ENCODE peak calls at places on chromosome 1, in five cellular contexts. Y is dermis microvascular lymphatic vessel endothelial cell, G is RWPE1, P is memory B cell, T is suprapubic skin. U is an unnamed sample.

GRCh38 chr1:151964510-151964909 is 29.1 kb downstream of the S100A10 start:
- DNase-seq in Y (no peak), G (no peak), P (no peak), T (no peak), U (no peak)

GRCh38 chr1:111754964-111755320 is 759 bp upstream of the DDX20 start:
- DNase-seq in Y (no peak), G (peak; percentile 57), P (no peak), T (no peak), U (peak; percentile 24)

GRCh38 chr1:16888806-16889178 is 7.0 kb upstream of the RNU1-2 start:
- DNase-seq in Y (no peak), G (peak; percentile 20), P (no peak), T (no peak), U (no peak)

GRCh38 chr1:99943238-99943794 is 26.5 kb upstream of the SLC35A3 start:
- DNase-seq in Y (no peak), G (no peak), P (no peak), T (no peak), U (no peak)

GRCh38 chr1:85091647-85092295 is 43.5 kb upstream of the MCOLN3 start:
- DNase-seq in Y (no peak), G (no peak), P (no peak), T (no peak), U (no peak)

GRCh38 chr1:201266774-201267173 is 16.5 kb upstream of the PKP1 start:
- DNase-seq in Y (no peak), G (peak; percentile 95), P (no peak), T (peak; percentile 40), U (no peak)

GRCh38 chr1:51669191-51669590 is 52.3 kb downstream of the OSBPL9 start:
- DNase-seq in Y (no peak), G (no peak), P (no peak), T (no peak), U (no peak)

GRCh38 chr1:237062976-237063375 is 21.0 kb downstream of the RYR2 start:
- DNase-seq in Y (no peak), G (no peak), P (no peak), T (no peak), U (no peak)

GRCh38 chr1:156964431-156964830 is 44.0 kb downstream of the LRRC71 start:
- DNase-seq in Y (no peak), G (no peak), P (no peak), T (no peak), U (no peak)

GRCh38 chr1:63063367-63063766 is 259.0 kb upstream of the FOXD3 start:
- DNase-seq in Y (no peak), G (no peak), P (no peak), T (no peak), U (no peak)

GRCh38 chr1:225762444-225762843 is 15.2 kb upstream of the SRP9 start:
- DNase-seq in Y (no peak), G (no peak), P (no peak), T (no peak), U (no peak)

GRCh38 chr1:85224734-85225623 is 24.2 kb upstream of the SYDE2 start:
- DNase-seq in Y (no peak), G (no peak), P (no peak), T (no peak), U (no peak)

GRCh38 chr1:110243581-110243980 is 33.5 kb downstream of the KCNC4 start:
- DNase-seq in Y (no peak), G (no peak), P (peak; percentile 46), T (no peak), U (no peak)

GRCh38 chr1:10429868-10430215 is 391 bp upstream of the CENPS start:
- DNase-seq in Y (peak; percentile 91), G (no peak), P (no peak), T (no peak), U (no peak)

GRCh38 chr1:99590578-99591209 is 55.2 kb upstream of the PALMD start:
- DNase-seq in Y (peak; percentile 93), G (peak; percentile 10), P (no peak), T (no peak), U (no peak)

GRCh38 chr1:16352842-16353535 is 709 bp upstream of the FBXO42 start:
- DNase-seq in Y (no peak), G (no peak), P (no peak), T (no peak), U (no peak)